ENCODE peak calls at places on chromosomes 5 and 9, in five cellular contexts. L, D, A, P and I are unnamed samples.

GRCh38 chr9:100445161-100445902 is 18.4 kb downstream of the MSANTD3 start:
- DNase-seq in L (no peak), D (no peak), A (no peak), P (no peak), I (no peak)

GRCh38 chr5:64513492-64513891 is 7.7 kb downstream of the RGS7BP start:
- DNase-seq in L (no peak), D (no peak), A (no peak), P (no peak), I (no peak)

GRCh38 chr5:16695779-16696178 is 79.0 kb upstream of the RETREG1 start:
- DNase-seq in L (no peak), D (no peak), A (no peak), P (no peak), I (no peak)

GRCh38 chr9:32590898-32591297 is 17.9 kb upstream of the NDUFB6 start:
- DNase-seq in L (no peak), D (no peak), A (no peak), P (no peak), I (no peak)

GRCh38 chr9:97811534-97812246 is 41.3 kb upstream of the FOXE1 start:
- DNase-seq in L (no peak), D (no peak), A (no peak), P (no peak), I (no peak)

GRCh38 chr9:104088416-104088815 is 5.7 kb upstream of the SMC2 start:
- DNase-seq in L (no peak), D (no peak), A (no peak), P (no peak), I (no peak)

GRCh38 chr5:77832166-77832770 is 56.1 kb upstream of the TBCA start:
- DNase-seq in L (no peak), D (no peak), A (no peak), P (no peak), I (no peak)

GRCh38 chr9:116081437-116082110 is 72.0 kb upstream of the PAPPA start:
- DNase-seq in L (no peak), D (no peak), A (no peak), P (no peak), I (no peak)

GRCh38 chr9:36878986-36879982 is 154.8 kb downstream of the PAX5 start:
- DNase-seq in L (no peak), D (no peak), A (no peak), P (no peak), I (no peak)

GRCh38 chr9:126491256-126491879 is 122.4 kb upstream of the LMX1B start:
- DNase-seq in L (peak; percentile 55), D (no peak), A (peak; percentile 66), P (peak; percentile 67), I (peak; percentile 60)

GRCh38 chr5:39623291-39623865 is 198.6 kb upstream of the DAB2 start:
- DNase-seq in L (no peak), D (no peak), A (no peak), P (no peak), I (no peak)

GRCh38 chr5:60267907-60268306 is 374.4 kb upstream of the PDE4D start:
- DNase-seq in L (no peak), D (no peak), A (no peak), P (no peak), I (no peak)

GRCh38 chr5:143652104-143652700 is 159.8 kb upstream of the HMHB1 start:
- DNase-seq in L (no peak), D (no peak), A (no peak), P (no peak), I (no peak)

GRCh38 chr5:176965633-176966032 is 40.9 kb downstream of the UIMC1 start:
- DNase-seq in L (no peak), D (no peak), A (no peak), P (no peak), I (no peak)

GRCh38 chr5:156096259-156096658 is 230.7 kb upstream of the SGCD start:
- DNase-seq in L (no peak), D (no peak), A (no peak), P (no peak), I (no peak)

GRCh38 chr9:125771037-125771436 is 23.9 kb downstream of the PBX3 start:
- DNase-seq in L (no peak), D (no peak), A (no peak), P (no peak), I (no peak)

GRCh38 chr9:18185196-18185595 is 288.8 kb upstream of the ADAMTSL1 start:
- DNase-seq in L (no peak), D (no peak), A (no peak), P (no peak), I (no peak)

GRCh38 chr9:124079176-124079925 is 67.8 kb downstream of the LHX2 start:
- DNase-seq in L (no peak), D (no peak), A (no peak), P (no peak), I (no peak)

GRCh38 chr5:64165500-64166200 is at the start of gene RNF180:
- DNase-seq in L (peak; percentile 67), D (no peak), A (peak; percentile 76), P (peak; percentile 46), I (peak; percentile 73)

GRCh38 chr5:83050723-83051340 is 26.4 kb downstream of the TMEM167A start:
- DNase-seq in L (no peak), D (no peak), A (no peak), P (no peak), I (no peak)

GRCh38 chr5:133049726-133050048 is 2.1 kb upstream of the HSPA4 start:
- DNase-seq in L (no peak), D (no peak), A (no peak), P (no peak), I (no peak)

GRCh38 chr9:14554866-14555265 is 138.4 kb downstream of the ZDHHC21 start:
- DNase-seq in L (no peak), D (no peak), A (no peak), P (no peak), I (no peak)

GRCh38 chr9:132486706-132487350 is 76.8 kb downstream of the CFAP77 start:
- DNase-seq in L (no peak), D (no peak), A (peak; percentile 71), P (no peak), I (no peak)

GRCh38 chr5:175797521-175798038 is 73.8 kb upstream of the CPLX2 start:
- DNase-seq in L (no peak), D (no peak), A (peak; percentile 47), P (peak; percentile 27), I (peak; percentile 39)

GRCh38 chr5:16934123-16934522 is 2.0 kb downstream of the MYO10 start:
- DNase-seq in L (peak; percentile 67), D (no peak), A (peak; percentile 84), P (peak; percentile 82), I (peak; percentile 87)

GRCh38 chr5:1667648-1668140 is 131.9 kb downstream of the MRPL36 start:
- DNase-seq in L (no peak), D (no peak), A (peak; percentile 37), P (peak; percentile 33), I (no peak)

GRCh38 chr9:111949919-111950318 is 53.3 kb downstream of the UGCG start:
- DNase-seq in L (no peak), D (no peak), A (no peak), P (no peak), I (no peak)

GRCh38 chr9:108271646-108272349 is 584.0 kb downstream of the ACTL7B start:
- DNase-seq in L (peak; percentile 52), D (no peak), A (peak; percentile 9), P (no peak), I (no peak)

GRCh38 chr5:8458038-8458383 is 589.1 kb downstream of the MTRR start:
- DNase-seq in L (peak; percentile 26), D (no peak), A (no peak), P (no peak), I (no peak)

GRCh38 chr5:149301744-149302380 is 30.2 kb downstream of the AFAP1L1 start:
- DNase-seq in L (no peak), D (no peak), A (no peak), P (no peak), I (no peak)

GRCh38 chr5:105414067-105414466 is 1851.5 kb upstream of the NUDT12 start:
- DNase-seq in L (no peak), D (no peak), A (no peak), P (no peak), I (no peak)

GRCh38 chr9:117412841-117413240 is 2.0 kb downstream of the ASTN2 start:
- DNase-seq in L (no peak), D (no peak), A (peak; percentile 41), P (no peak), I (peak; percentile 7)

GRCh38 chr5:154367101-154367500 is 78.7 kb upstream of the SAP30L start:
- DNase-seq in L (no peak), D (no peak), A (no peak), P (no peak), I (no peak)

GRCh38 chr9:123872710-123873109 is 57.2 kb downstream of the DENND1A start:
- DNase-seq in L (no peak), D (no peak), A (no peak), P (no peak), I (no peak)

GRCh38 chr9:83199240-83199639 is 136.3 kb upstream of the RASEF start:
- DNase-seq in L (peak; percentile 69), D (no peak), A (peak; percentile 33), P (peak; percentile 22), I (peak; percentile 31)
- TF ChIP-seq CTCF in L (no peak), D (peak; percentile 22), A (peak; percentile 52), P (peak; percentile 67), I (no peak)

GRCh38 chr5:72752909-72753308 is 63.6 kb upstream of the TNPO1 start:
- DNase-seq in L (no peak), D (no peak), A (no peak), P (no peak), I (no peak)
- TF ChIP-seq CTCF in L (no peak), D (no peak), A (no peak), P (no peak), I (no peak)

DNA sequence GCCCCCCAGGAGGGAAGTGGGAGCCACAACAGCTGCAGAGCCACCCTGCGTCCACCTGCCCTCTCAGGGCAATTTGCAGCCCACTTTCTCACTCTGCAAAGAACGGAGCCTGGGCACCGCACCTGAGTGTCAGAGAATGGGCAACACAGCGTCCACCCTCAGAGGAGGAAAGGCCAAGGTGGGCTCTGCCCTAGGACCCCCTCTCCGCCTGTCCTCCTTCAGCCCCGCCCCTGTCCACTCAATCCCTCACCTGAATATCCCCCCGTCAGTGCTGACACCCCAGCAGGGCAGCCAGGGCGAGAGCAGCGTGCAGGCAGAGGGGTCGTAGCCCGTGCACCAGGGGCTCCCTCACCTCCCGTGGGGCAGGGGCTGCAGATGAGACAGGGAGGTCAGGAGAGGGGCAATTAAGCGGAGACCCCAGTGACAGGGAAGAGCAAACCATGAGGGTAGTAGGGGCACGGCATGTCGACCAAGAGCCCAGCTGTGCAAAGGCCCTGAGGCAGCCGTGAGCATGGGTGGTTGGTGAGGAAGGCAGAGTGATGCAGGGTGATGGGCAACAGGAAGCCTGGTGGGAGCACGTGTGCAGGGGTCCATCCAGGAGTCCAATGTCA is 140.3 kb downstream of the OLFM1 start:
- DNase-seq in L (no peak), D (no peak), A (no peak), P (no peak), I (no peak)
- TF ChIP-seq CTCF in L (no peak), D (no peak), A (no peak), P (no peak), I (no peak)

DNA sequence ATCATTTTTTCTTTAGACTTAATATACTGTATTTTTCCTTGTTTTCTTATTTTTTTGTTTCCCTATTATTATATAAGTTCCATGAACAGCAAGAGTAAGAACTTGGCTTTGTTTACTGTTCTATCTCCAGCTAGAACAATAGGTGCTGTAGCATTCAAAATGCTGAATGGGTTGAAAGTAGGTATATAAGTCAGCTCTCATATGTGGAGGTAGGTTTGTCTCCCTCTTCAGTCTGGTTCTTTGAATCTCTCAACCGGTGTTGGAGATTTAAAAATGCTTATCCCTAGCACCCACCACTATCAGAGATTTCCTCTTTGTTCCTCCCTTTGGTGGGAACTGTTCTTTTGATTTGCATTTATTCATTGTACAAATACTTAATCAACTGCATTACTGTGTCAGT is 87.5 kb upstream of the FSD1L start:
- DNase-seq in L (no peak), D (no peak), A (no peak), P (no peak), I (no peak)
- TF ChIP-seq CTCF in L (no peak), D (no peak), A (no peak), P (no peak), I (no peak)